ENCODE peak calls at places on chromosomes 5 and 9, in seven cellular contexts. D, G, X, Q, A, J and C are unnamed samples.

GRCh38 chr5:149636861-149637246 is 55.6 kb downstream of the ARHGEF37 start:
- DNase-seq in D (no peak), G (peak), J (no peak), Q (no peak), X (peak), A (peak), C (no peak)

GRCh38 chr9:86079421-86080111 is 19.8 kb downstream of the GOLM1 start:
- DNase-seq in X (peak), J (no peak), Q (no peak), D (no peak), G (no peak), A (peak), C (no peak)

GRCh38 chr5:30838936-30839511 is 354.5 kb upstream of the CDH6 start:
- DNase-seq in X (peak), A (no peak), J (no peak), Q (no peak), G (peak), D (no peak), C (no peak)

GRCh38 chr9:95947118-95947517 is 71.6 kb downstream of the ERCC6L2 start:
- DNase-seq in X (peak), Q (no peak), A (no peak), G (no peak), J (no peak), D (no peak), C (peak)

GRCh38 chr9:3963266-3964019 is 336.4 kb downstream of the GLIS3 start:
- DNase-seq in Q (no peak), D (no peak), G (peak), J (no peak), A (peak), X (peak), C (no peak)

GRCh38 chr5:93599427-93600146 is 16.6 kb downstream of the NR2F1 start:
- DNase-seq in X (peak), Q (no peak), A (no peak), D (no peak), J (no peak), G (peak), C (no peak)

GRCh38 chr5:116652903-116653302 is 78.3 kb upstream of the SEMA6A start:
- DNase-seq in Q (no peak), A (no peak), J (no peak), D (no peak), G (no peak), X (peak), C (no peak)

GRCh38 chr5:103669615-103670014 is 107.0 kb upstream of the NUDT12 start:
- DNase-seq in D (no peak), A (no peak), G (no peak), X (no peak), Q (no peak), J (no peak), C (no peak)

GRCh38 chr9:105069285-105070065 is 141.5 kb upstream of the ABCA1 start:
- DNase-seq in X (peak), Q (no peak), A (no peak), G (no peak), J (no peak), D (no peak), C (no peak)

GRCh38 chr5:93035194-93035593 is 545.8 kb downstream of the NR2F1-AS1 start:
- DNase-seq in J (no peak), G (no peak), D (no peak), Q (no peak), A (no peak), X (peak), C (peak)

GRCh38 chr9:84996716-84997115 is 327.2 kb downstream of the NTRK2 start:
- DNase-seq in X (no peak), A (no peak), D (no peak), Q (no peak), G (no peak), J (no peak), C (no peak)

GRCh38 chr9:91557352-91557751 is 133.7 kb upstream of the NFIL3 start:
- DNase-seq in A (no peak), G (peak), D (no peak), X (no peak), J (no peak), Q (no peak), C (no peak)

GRCh38 chr9:21395778-21396717 is 10.8 kb upstream of the IFNA2 start:
- DNase-seq in X (no peak), G (no peak), A (peak), D (peak), Q (no peak), J (peak), C (no peak)

GRCh38 chr5:43769576-43770352 is 166.8 kb downstream of the NNT start:
- DNase-seq in A (peak), J (no peak), D (no peak), X (peak), G (peak), Q (no peak), C (no peak)

GRCh38 chr5:16866220-16866619 is 69.9 kb downstream of the MYO10 start:
- DNase-seq in A (no peak), Q (no peak), G (no peak), D (no peak), J (no peak), X (no peak), C (no peak)

GRCh38 chr9:14258840-14259239 is 55.1 kb downstream of the NFIB start:
- DNase-seq in G (peak), D (no peak), X (peak), A (peak), J (no peak), Q (no peak), C (no peak)

GRCh38 chr9:29816954-29817703 is 2243.8 kb upstream of the C9orf72 start:
- DNase-seq in X (no peak), Q (no peak), D (no peak), J (no peak), A (no peak), G (no peak), C (no peak)

GRCh38 chr5:74085186-74085585 is 459.2 kb downstream of the ARHGEF28 start:
- DNase-seq in Q (no peak), G (no peak), A (no peak), D (no peak), X (no peak), J (no peak), C (no peak)

GRCh38 chr9:5846501-5846921 is 13.6 kb upstream of the ERMP1 start:
- DNase-seq in J (no peak), G (peak), X (peak), A (peak), Q (no peak), D (no peak), C (no peak)

GRCh38 chr9:120742951-120743416 is 28.7 kb upstream of the MEGF9 start:
- DNase-seq in X (peak), D (no peak), A (peak), G (peak), Q (no peak), J (no peak), C (no peak)
- TF ChIP-seq CTCF in X (peak), D (peak), A (peak), G (peak), Q (peak), J (peak), C (peak)

DNA sequence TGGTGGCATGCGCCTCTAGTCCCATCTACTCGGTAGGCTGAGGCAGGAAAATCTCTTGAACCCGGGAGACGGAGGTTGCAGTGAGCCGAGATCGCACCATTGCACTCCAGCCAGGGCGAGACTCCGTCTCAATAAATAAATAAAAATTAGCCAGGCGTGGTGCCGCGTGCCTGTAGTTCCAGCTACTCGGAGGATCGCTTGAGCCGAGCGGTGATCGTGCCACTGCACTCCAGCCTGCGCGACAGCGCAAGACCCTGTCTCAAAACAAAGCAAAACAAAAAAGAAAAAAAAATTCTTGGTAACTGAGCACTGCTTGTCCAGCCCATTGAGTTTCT is 719 bp upstream of the WDR55 start:
- DNase-seq in X (no peak), Q (no peak), J (no peak), D (no peak), A (no peak), G (no peak), C (no peak)
- H3K4me3 ChIP-seq in X (peak), Q (peak), J (peak), D (peak), A (peak), G (peak), C (peak)

GRCh38 chr5:154198611-154199230 is 8.2 kb downstream of the GALNT10 start:
- DNase-seq in Q (no peak), G (peak), A (peak), X (peak), D (no peak), J (no peak), C (no peak)
- TF ChIP-seq CTCF in Q (no peak), G (no peak), A (no peak), X (no peak), D (no peak), J (no peak), C (no peak)

DNA sequence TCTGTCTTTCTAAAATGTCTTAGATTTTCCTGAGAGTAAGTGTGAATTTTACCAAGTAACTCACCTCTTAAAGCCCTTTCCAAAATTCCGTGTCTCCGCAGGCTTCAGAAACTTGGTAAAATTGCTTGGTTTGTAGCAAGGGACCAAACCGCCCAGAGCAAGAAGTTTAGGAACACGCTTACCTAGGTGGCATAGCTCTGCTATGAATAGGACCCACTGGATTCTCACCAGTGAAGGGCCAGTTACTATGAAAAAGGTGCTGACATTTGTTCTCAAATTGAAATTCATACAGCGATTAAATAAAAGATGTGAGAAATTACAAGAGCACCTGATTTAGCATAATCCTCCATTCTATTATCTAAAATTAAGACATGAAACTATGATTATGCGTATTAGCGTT is 6.7 kb downstream of the NME5 start:
- DNase-seq in Q (no peak), D (no peak), A (no peak), X (no peak), J (no peak), G (no peak), C (no peak)
- H3K4me3 ChIP-seq in Q (no peak), D (no peak), A (no peak), X (no peak), J (no peak), G (no peak), C (no peak)